ENCODE peak calls at places on chromosomes 2 and 18, in four cellular contexts. J is keratinocyte, G is RPMI8226, Y is bronchial epithelial cell. L is an unnamed sample.

GRCh38 chr2:52933878-52934277 is 833.7 kb upstream of the CHAC2 start:
- DNase-seq in G (no peak), Y (no peak), J (no peak), L (no peak)

GRCh38 chr2:38966678-38967077 is 77.0 kb downstream of the ARHGEF33 start:
- DNase-seq in G (no peak), J (no peak), Y (no peak), L (no peak)

GRCh38 chr2:231900486-231900942 is 25.7 kb downstream of the NPPC start:
- DNase-seq in G (peak; percentile 76), J (no peak), Y (peak; percentile 11), L (peak; percentile 98)

GRCh38 chr2:192500550-192501200 is 305.9 kb upstream of the TMEFF2 start:
- DNase-seq in Y (peak; percentile 100), G (no peak), J (peak; percentile 42), L (no peak)

GRCh38 chr2:181384923-181385322 is 72.3 kb upstream of the ITGA4 start:
- DNase-seq in J (no peak), Y (peak; percentile 2), G (no peak), L (no peak)

GRCh38 chr2:237864030-237864931 is 4.9 kb downstream of the RAMP1 start:
- DNase-seq in Y (no peak), G (no peak), J (no peak), L (no peak)

GRCh38 chr18:42706618-42707017 is 408.9 kb downstream of the RIT2 start:
- DNase-seq in J (peak; percentile 21), G (peak; percentile 43), Y (peak; percentile 97), L (no peak)

GRCh38 chr2:170707821-170708795 is 7.0 kb upstream of the SP5 start:
- DNase-seq in J (no peak), Y (no peak), G (no peak), L (no peak)

GRCh38 chr2:218962859-218963492 is 3.5 kb downstream of the CDK5R2 start:
- DNase-seq in Y (peak; percentile 75), G (peak; percentile 66), J (peak; percentile 32), L (peak; percentile 97)

GRCh38 chr2:237593036-237593435 is 2.5 kb upstream of the RAB17 start:
- DNase-seq in Y (no peak), J (no peak), G (no peak), L (no peak)

GRCh38 chr2:176380341-176380740 is 111.1 kb downstream of the MTX2 start:
- DNase-seq in J (no peak), G (no peak), Y (no peak), L (no peak)

GRCh38 chr2:105127288-105127915 is 89.5 kb downstream of the MRPS9 start:
- DNase-seq in Y (no peak), G (no peak), J (no peak), L (no peak)

GRCh38 chr2:141590620-141591019 is 540.2 kb downstream of the LRP1B start:
- DNase-seq in G (no peak), J (no peak), Y (no peak), L (no peak)

GRCh38 chr2:39435974-39436591 is 1.0 kb downstream of the MAP4K3 start:
- DNase-seq in J (no peak), G (no peak), Y (no peak), L (no peak)

GRCh38 chr18:54690198-54690597 is 99.2 kb downstream of the DYNAP start:
- DNase-seq in J (no peak), G (no peak), Y (peak; percentile 34), L (no peak)

GRCh38 chr2:214575030-214575949 is 164.4 kb downstream of the VWC2L start:
- DNase-seq in G (no peak), J (no peak), Y (no peak), L (no peak)

GRCh38 chr2:26706616-26707473 is 14.3 kb downstream of the KCNK3 start:
- DNase-seq in J (no peak), G (no peak), Y (no peak), L (no peak)

GRCh38 chr18:8601277-8602032 is 7.8 kb upstream of the RAB12 start:
- DNase-seq in Y (peak; percentile 42), G (no peak), J (no peak), L (no peak)

GRCh38 chr2:147331790-147332419 is 512.9 kb upstream of the ACVR2A start:
- DNase-seq in Y (peak; percentile 54), J (no peak), G (peak; percentile 37), L (peak; percentile 45)

GRCh38 chr2:198042189-198042588 is 237.8 kb downstream of the PLCL1 start:
- DNase-seq in J (no peak), Y (no peak), G (no peak), L (no peak)

GRCh38 chr2:48845719-48846118 is 90.2 kb upstream of the LHCGR start:
- DNase-seq in G (no peak), Y (no peak), J (no peak), L (no peak)

GRCh38 chr2:98579926-98580325 is 28.4 kb downstream of the COA5 start:
- DNase-seq in J (no peak), Y (no peak), G (no peak), L (no peak)

GRCh38 chr2:59567115-59567514 is 986.3 kb downstream of the BCL11A start:
- DNase-seq in Y (no peak), G (no peak), J (no peak), L (no peak)

GRCh38 chr2:84832772-84833461 is 48.0 kb downstream of the TRABD2A start:
- DNase-seq in Y (no peak), J (no peak), G (no peak), L (no peak)

GRCh38 chr2:189799030-189799331 is 14.7 kb downstream of the PMS1 start:
- DNase-seq in J (no peak), Y (no peak), G (no peak), L (no peak)

GRCh38 chr2:27710640-27711430 is 47.1 kb downstream of the SLC4A1AP start:
- DNase-seq in G (no peak), J (no peak), Y (peak; percentile 71), L (no peak)

GRCh38 chr2:206708286-206708685 is 9.9 kb downstream of the DYTN start:
- DNase-seq in Y (no peak), G (no peak), J (no peak), L (no peak)

GRCh38 chr2:157124731-157125130 is 132.8 kb upstream of the GALNT5 start:
- DNase-seq in J (no peak), Y (no peak), G (no peak), L (no peak)

GRCh38 chr2:28445448-28446258 is 50.2 kb upstream of the PLB1 start:
- DNase-seq in J (peak; percentile 85), G (no peak), Y (peak; percentile 97), L (no peak)

GRCh38 chr2:122070241-122070731 is 314.8 kb downstream of the TSN start:
- DNase-seq in Y (no peak), G (no peak), J (no peak), L (no peak)

GRCh38 chr2:148642891-148643416 is 1.6 kb upstream of the EPC2 start:
- DNase-seq in G (no peak), Y (peak; percentile 64), J (no peak), L (no peak)

GRCh38 chr2:218285604-218286003 is 6.7 kb downstream of the TMBIM1 start:
- DNase-seq in Y (no peak), G (peak; percentile 24), J (no peak), L (no peak)

GRCh38 chr2:219296631-219297391 is 12.4 kb downstream of the PTPRN start:
- DNase-seq in J (no peak), Y (no peak), G (peak; percentile 35), L (no peak)